ENCODE peak calls at places on chromosome 6, in seven cellular contexts. D is K562; T is CD8-positive, alpha-beta memory T cell; I is CD4-positive, alpha-beta T cell; L is uterus; A is prostate gland; N is GM23248. Q is an unnamed sample.

GRCh38 chr6:34340906-34341480 is 51.5 kb downstream of the NUDT3 start:
- DNase-seq in D (no peak), T (no peak), I (no peak), L (no peak), A (no peak), N (no peak), Q (no peak)

GRCh38 chr6:168274046-168274952 is 45.3 kb downstream of the DACT2 start:
- DNase-seq in D (peak; percentile 70), T (no peak), I (no peak), L (no peak), A (no peak), N (no peak), Q (no peak)

GRCh38 chr6:41901882-41902519 is 6.8 kb upstream of the USP49 start:
- DNase-seq in D (peak; percentile 47), T (peak; percentile 56), I (peak; percentile 32), L (no peak), A (no peak), N (peak; percentile 42), Q (peak; percentile 12)

GRCh38 chr6:90646936-90647335 is 60.1 kb upstream of the MAP3K7 start:
- DNase-seq in D (no peak), T (no peak), I (no peak), L (no peak), A (no peak), N (peak; percentile 23), Q (no peak)

GRCh38 chr6:126359936-126360537 is 20.1 kb downstream of the CENPW start:
- DNase-seq in D (no peak), T (no peak), I (no peak), L (no peak), A (no peak), N (no peak), Q (no peak)

GRCh38 chr6:150567823-150568383 is 31.8 kb upstream of the PLEKHG1 start:
- DNase-seq in D (no peak), T (no peak), I (no peak), L (no peak), A (no peak), N (peak; percentile 32), Q (no peak)

GRCh38 chr6:166815629-166816028 is 140.7 kb downstream of the RNASET2 start:
- DNase-seq in D (no peak), T (no peak), I (no peak), L (no peak), A (no peak), N (peak; percentile 23), Q (no peak)

GRCh38 chr6:137490961-137491360 is 3.2 kb downstream of the OLIG3 start:
- DNase-seq in D (no peak), T (no peak), I (no peak), L (no peak), A (no peak), N (no peak), Q (no peak)

GRCh38 chr6:157762636-157763035 is 60.4 kb upstream of the SNX9 start:
- DNase-seq in D (peak; percentile 49), T (no peak), I (no peak), L (no peak), A (no peak), N (peak; percentile 40), Q (no peak)

GRCh38 chr6:88987922-88988321 is 24.5 kb upstream of the RNGTT start:
- DNase-seq in D (no peak), T (no peak), I (no peak), L (no peak), A (no peak), N (no peak), Q (no peak)

GRCh38 chr6:57173886-57174510 is 1.9 kb downstream of the BAG2 start:
- DNase-seq in D (no peak), T (no peak), I (no peak), L (peak; percentile 58), A (no peak), N (peak; percentile 84), Q (no peak)

GRCh38 chr6:114824409-114824808 is 481.6 kb upstream of the HS3ST5 start:
- DNase-seq in D (no peak), T (no peak), I (no peak), L (no peak), A (no peak), N (no peak), Q (no peak)
- H3K9me3 ChIP-seq in D (no peaks in the 10 kb centered on the region), T (no peaks in the 10 kb centered on the region), I (no peaks in the 10 kb centered on the region), L (no peaks in the 10 kb centered on the region), A (no peaks in the 10 kb centered on the region), N (no peaks in the 10 kb centered on the region), Q (no peaks in the 10 kb centered on the region)

DNA sequence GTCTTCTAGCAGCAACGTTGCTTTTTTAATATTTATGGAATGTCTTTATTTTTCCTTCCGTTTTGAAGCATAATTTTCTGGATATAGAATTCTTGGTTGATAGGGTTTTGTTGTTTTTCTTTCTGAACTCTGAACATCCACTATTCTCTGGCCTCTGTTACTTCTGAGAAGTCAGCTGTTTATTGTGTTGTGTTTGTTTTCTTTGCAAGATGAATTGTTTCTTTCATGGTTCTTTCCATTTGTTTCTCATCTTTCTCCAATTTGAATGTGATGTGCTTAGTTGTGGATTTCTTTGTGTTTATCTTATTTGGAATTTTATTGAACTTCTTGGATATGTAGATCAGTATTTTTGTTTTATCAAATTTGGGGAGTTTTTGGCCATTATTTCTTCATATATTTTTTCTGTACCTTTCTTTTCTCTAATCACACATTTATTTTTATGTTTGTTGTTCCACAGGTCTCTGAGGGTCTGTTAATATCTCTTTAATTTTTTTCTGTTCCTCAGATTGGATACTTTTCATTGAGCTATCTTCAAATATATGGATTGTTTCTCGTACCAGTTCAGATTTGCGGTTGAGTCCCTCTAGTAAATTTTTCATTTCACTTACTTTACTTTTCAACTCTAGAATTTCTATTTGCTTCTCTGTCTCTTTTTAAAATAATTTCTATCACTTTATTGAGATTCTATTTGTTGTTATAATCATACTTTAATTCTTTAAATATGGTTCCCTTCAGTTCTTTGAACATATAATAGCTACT is 18.0 kb downstream of the HIVEP1 start:
- DNase-seq in D (no peak), T (no peak), I (no peak), L (no peak), A (no peak), N (no peak), Q (no peak)
- H3K9me3 ChIP-seq in D (peaks cover 13% of the 10 kb centered on the region), T (no peaks in the 10 kb centered on the region), I (peaks cover 25% of the 10 kb centered on the region), L (no peaks in the 10 kb centered on the region), A (no peaks in the 10 kb centered on the region), N (no peaks in the 10 kb centered on the region), Q (no peaks in the 10 kb centered on the region)

GRCh38 chr6:170056329-170056728 is 234.5 kb downstream of the DLL1 start:
- DNase-seq in D (no peak), T (no peak), I (no peak), L (no peak), A (no peak), N (no peak), Q (no peak)
- H3K9me3 ChIP-seq in D (no peaks in the 10 kb centered on the region), T (no peaks in the 10 kb centered on the region), I (no peaks in the 10 kb centered on the region), L (no peaks in the 10 kb centered on the region), A (no peaks in the 10 kb centered on the region), N (no peaks in the 10 kb centered on the region), Q (no peaks in the 10 kb centered on the region)

DNA sequence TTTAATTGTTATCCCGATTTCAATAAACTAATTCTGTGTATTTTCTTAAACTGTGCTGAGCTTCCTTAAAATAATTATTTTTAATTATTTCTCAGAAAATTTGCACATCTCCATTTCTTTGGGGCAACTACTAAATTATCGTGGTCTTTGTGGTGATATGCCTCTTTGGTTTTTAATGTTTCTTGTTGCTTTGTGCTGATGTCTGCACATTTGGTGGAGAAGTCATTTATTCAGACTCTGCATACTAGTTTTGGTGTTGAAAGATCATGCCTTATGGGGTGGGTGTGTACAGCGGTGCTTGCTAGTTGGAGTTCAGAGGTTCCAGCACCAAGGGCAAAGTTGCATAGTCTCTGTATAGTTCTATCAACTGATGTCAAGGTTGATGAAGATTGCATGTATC is 253.2 kb downstream of the MEI4 start:
- DNase-seq in D (no peak), T (no peak), I (no peak), L (no peak), A (no peak), N (no peak), Q (no peak)
- H3K9me3 ChIP-seq in D (no peaks in the 10 kb centered on the region), T (no peaks in the 10 kb centered on the region), I (no peaks in the 10 kb centered on the region), L (no peaks in the 10 kb centered on the region), A (no peaks in the 10 kb centered on the region), N (no peaks in the 10 kb centered on the region), Q (no peaks in the 10 kb centered on the region)

DNA sequence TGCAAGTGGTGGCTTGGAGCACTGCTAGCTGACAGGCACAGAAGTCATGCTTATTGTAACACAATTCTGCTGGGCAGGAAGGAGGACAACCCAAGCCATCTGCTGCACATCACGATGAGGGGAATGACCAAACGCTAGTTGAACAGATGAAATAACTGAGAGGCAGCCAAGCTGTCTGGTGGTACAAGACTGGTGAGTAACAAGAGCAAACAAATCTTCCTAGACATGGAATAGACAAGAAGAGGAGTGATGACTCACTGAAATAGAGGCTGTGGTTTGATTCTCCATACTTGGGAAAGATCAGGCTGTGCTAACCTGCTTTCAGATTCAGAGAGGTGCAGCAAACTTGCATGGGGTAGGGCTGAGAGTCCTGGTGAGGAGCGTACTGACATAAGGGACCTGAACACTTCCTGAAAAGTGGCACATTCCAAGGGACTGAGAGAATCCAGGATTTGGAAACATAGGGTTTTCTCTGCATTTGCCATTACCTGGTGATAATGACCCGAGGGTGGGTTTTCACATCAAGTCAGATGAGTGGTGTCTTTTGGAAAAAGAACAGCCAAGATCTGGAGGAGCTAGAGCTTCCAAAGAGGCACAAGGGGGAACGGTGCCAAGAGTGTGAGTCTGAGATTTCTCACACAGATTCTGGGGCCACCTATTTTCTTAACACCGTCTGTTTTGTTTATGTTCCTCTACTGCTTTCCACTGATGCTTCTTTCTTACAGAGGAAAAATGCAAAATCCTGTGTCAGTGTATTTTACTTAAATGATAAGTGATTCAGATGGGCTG is 60.0 kb downstream of the PRL start:
- DNase-seq in D (no peak), T (no peak), I (no peak), L (no peak), A (no peak), N (peak; percentile 87), Q (no peak)
- H3K9me3 ChIP-seq in D (no peaks in the 10 kb centered on the region), T (no peaks in the 10 kb centered on the region), I (no peaks in the 10 kb centered on the region), L (no peaks in the 10 kb centered on the region), A (no peaks in the 10 kb centered on the region), N (no peaks in the 10 kb centered on the region), Q (no peaks in the 10 kb centered on the region)

GRCh38 chr6:170166511-170167122 is 124.3 kb downstream of the DLL1 start:
- DNase-seq in D (no peak), T (no peak), I (no peak), L (no peak), A (no peak), N (no peak), Q (no peak)

GRCh38 chr6:170165085-170165484 is 125.8 kb downstream of the DLL1 start:
- DNase-seq in D (no peak), T (no peak), I (no peak), L (no peak), A (no peak), N (peak; percentile 47), Q (no peak)

GRCh38 chr6:170164271-170164900 is 126.5 kb downstream of the DLL1 start:
- DNase-seq in D (no peak), T (no peak), I (no peak), L (no peak), A (no peak), N (no peak), Q (no peak)

GRCh38 chr6:170165501-170166117 is 125.3 kb downstream of the DLL1 start:
- DNase-seq in D (no peak), T (no peak), I (no peak), L (no peak), A (no peak), N (peak; percentile 10), Q (no peak)

GRCh38 chr6:170167657-170168159 is 123.2 kb downstream of the DLL1 start:
- DNase-seq in D (no peak), T (no peak), I (no peak), L (no peak), A (no peak), N (no peak), Q (no peak)
- H3K9me3 ChIP-seq in D (peaks cover 10% of the 10 kb centered on the region), T (no peaks in the 10 kb centered on the region), I (no peaks in the 10 kb centered on the region), L (no peaks in the 10 kb centered on the region), A (no peaks in the 10 kb centered on the region), N (no peaks in the 10 kb centered on the region), Q (no peaks in the 10 kb centered on the region)

Q was measured in T-helper 17 cell.